ENCODE peak calls at places on chromosomes 16 and 17, in seven cellular contexts. One of them, this sample, is unnamed.

GRCh38 chr16:22782299-22782698 is 31.7 kb upstream of the HS3ST2 start:
- DNase-seq in esophagus squamous epithelium: no peak
- DNase-seq in adrenal gland: peak; percentile 36
- DNase-seq in A549: no peak
- DNase-seq in body of pancreas: peak; percentile 39
- DNase-seq in lower leg skin: no peak
- DNase-seq in IMR-90: no peak
- DNase-seq in this sample: no peak

GRCh38 chr17:79667746-79668145 is 56.9 kb upstream of the RBFOX3 start:
- DNase-seq in IMR-90: no peak
- DNase-seq in lower leg skin: peak; percentile 77
- DNase-seq in A549: no peak
- DNase-seq in body of pancreas: no peak
- DNase-seq in adrenal gland: no peak
- DNase-seq in esophagus squamous epithelium: no peak
- DNase-seq in this sample: no peak

GRCh38 chr17:40963838-40964237 is 2.9 kb downstream of the KRT39 start:
- DNase-seq in A549: peak; percentile 37
- DNase-seq in body of pancreas: no peak
- DNase-seq in esophagus squamous epithelium: no peak
- DNase-seq in lower leg skin: no peak
- DNase-seq in IMR-90: no peak
- DNase-seq in adrenal gland: no peak
- DNase-seq in this sample: no peak

GRCh38 chr17:9472541-9472940 is 103.1 kb downstream of the STX8 start:
- DNase-seq in IMR-90: peak; percentile 55
- DNase-seq in esophagus squamous epithelium: no peak
- DNase-seq in A549: no peak
- DNase-seq in lower leg skin: peak; percentile 28
- DNase-seq in body of pancreas: no peak
- DNase-seq in adrenal gland: peak; percentile 42
- DNase-seq in this sample: no peak

GRCh38 chr16:11994187-11995119 is 17.9 kb downstream of the SNX29 start:
- DNase-seq in adrenal gland: peak; percentile 27
- DNase-seq in body of pancreas: peak; percentile 62
- DNase-seq in A549: no peak
- DNase-seq in esophagus squamous epithelium: no peak
- DNase-seq in IMR-90: peak; percentile 28
- DNase-seq in lower leg skin: peak; percentile 87
- DNase-seq in this sample: no peak

GRCh38 chr17:78281249-78281865 is 49.9 kb downstream of the TMEM235 start:
- DNase-seq in body of pancreas: no peak
- DNase-seq in adrenal gland: no peak
- DNase-seq in lower leg skin: no peak
- DNase-seq in IMR-90: peak; percentile 22
- DNase-seq in esophagus squamous epithelium: no peak
- DNase-seq in A549: no peak
- DNase-seq in this sample: no peak

GRCh38 chr17:10663231-10663630 is 6.1 kb upstream of the MYH3 start:
- DNase-seq in body of pancreas: no peak
- DNase-seq in esophagus squamous epithelium: no peak
- DNase-seq in adrenal gland: no peak
- DNase-seq in IMR-90: no peak
- DNase-seq in A549: no peak
- DNase-seq in lower leg skin: no peak
- DNase-seq in this sample: no peak

GRCh38 chr17:83203073-83203471 is 123.7 kb downstream of the METRNL start:
- DNase-seq in lower leg skin: peak; percentile 97
- DNase-seq in adrenal gland: peak; percentile 57
- DNase-seq in IMR-90: peak; percentile 94
- DNase-seq in body of pancreas: peak; percentile 76
- DNase-seq in esophagus squamous epithelium: no peak
- DNase-seq in A549: no peak
- DNase-seq in this sample: no peak

GRCh38 chr17:47802341-47803022 is 19.1 kb downstream of the OSBPL7 start:
- DNase-seq in esophagus squamous epithelium: no peak
- DNase-seq in IMR-90: peak; percentile 41
- DNase-seq in lower leg skin: peak; percentile 82
- DNase-seq in adrenal gland: peak; percentile 53
- DNase-seq in body of pancreas: peak; percentile 63
- DNase-seq in A549: peak; percentile 77
- DNase-seq in this sample: peak; percentile 50

GRCh38 chr16:2954647-2955381 is 9.3 kb upstream of the KREMEN2 start:
- DNase-seq in A549: no peak
- DNase-seq in adrenal gland: no peak
- DNase-seq in esophagus squamous epithelium: no peak
- DNase-seq in body of pancreas: no peak
- DNase-seq in IMR-90: no peak
- DNase-seq in lower leg skin: no peak
- DNase-seq in this sample: no peak

GRCh38 chr16:66548868-66549267 is 1.1 kb downstream of the TK2 start:
- DNase-seq in esophagus squamous epithelium: no peak
- DNase-seq in adrenal gland: no peak
- DNase-seq in lower leg skin: no peak
- DNase-seq in IMR-90: no peak
- DNase-seq in A549: no peak
- DNase-seq in body of pancreas: no peak
- DNase-seq in this sample: no peak

GRCh38 chr17:75749545-75750389 is 15.2 kb downstream of the GALK1 start:
- DNase-seq in A549: peak; percentile 80
- DNase-seq in lower leg skin: peak; percentile 97
- DNase-seq in body of pancreas: peak; percentile 85
- DNase-seq in esophagus squamous epithelium: peak; percentile 48
- DNase-seq in adrenal gland: peak; percentile 81
- DNase-seq in IMR-90: peak; percentile 52
- DNase-seq in this sample: peak; percentile 71

GRCh38 chr16:88378836-88379693 is 3.7 kb upstream of the ZNF469 start:
- DNase-seq in adrenal gland: no peak
- DNase-seq in body of pancreas: no peak
- DNase-seq in lower leg skin: no peak
- DNase-seq in A549: no peak
- DNase-seq in IMR-90: peak; percentile 35
- DNase-seq in esophagus squamous epithelium: no peak
- DNase-seq in this sample: no peak

GRCh38 chr17:12342609-12343248 is 322.1 kb downstream of the MAP2K4 start:
- DNase-seq in body of pancreas: no peak
- DNase-seq in A549: peak; percentile 65
- DNase-seq in esophagus squamous epithelium: no peak
- DNase-seq in lower leg skin: no peak
- DNase-seq in IMR-90: no peak
- DNase-seq in adrenal gland: no peak
- DNase-seq in this sample: no peak

GRCh38 chr17:66654341-66654740 is 180.6 kb upstream of the CACNG5 start:
- DNase-seq in adrenal gland: no peak
- DNase-seq in IMR-90: peak; percentile 81
- DNase-seq in body of pancreas: peak; percentile 4
- DNase-seq in esophagus squamous epithelium: no peak
- DNase-seq in lower leg skin: no peak
- DNase-seq in A549: no peak
- DNase-seq in this sample: no peak

GRCh38 chr17:75755205-75755901 is 9.6 kb downstream of the GALK1 start:
- DNase-seq in A549: peak; percentile 49
- DNase-seq in IMR-90: no peak
- DNase-seq in esophagus squamous epithelium: no peak
- DNase-seq in body of pancreas: no peak
- DNase-seq in lower leg skin: no peak
- DNase-seq in adrenal gland: no peak
- DNase-seq in this sample: no peak

GRCh38 chr16:84672276-84673202 is 24.2 kb downstream of the KLHL36 start:
- DNase-seq in IMR-90: peak; percentile 68
- DNase-seq in body of pancreas: peak; percentile 74
- DNase-seq in adrenal gland: peak; percentile 71
- DNase-seq in A549: peak; percentile 68
- DNase-seq in lower leg skin: peak; percentile 95
- DNase-seq in esophagus squamous epithelium: peak; percentile 15
- DNase-seq in this sample: peak; percentile 40
- TF ChIP-seq POLR2A in IMR-90: no peak
- TF ChIP-seq POLR2A in body of pancreas: no peak
- TF ChIP-seq POLR2A in adrenal gland: no peak
- TF ChIP-seq POLR2A in A549: no peak
- TF ChIP-seq POLR2A in lower leg skin: no peak
- TF ChIP-seq POLR2A in esophagus squamous epithelium: no peak
- TF ChIP-seq POLR2A in this sample: no peak

GRCh38 chr17:33582661-33583060 is 289.6 kb upstream of the ASIC2 start:
- DNase-seq in esophagus squamous epithelium: no peak
- DNase-seq in adrenal gland: no peak
- DNase-seq in A549: no peak
- DNase-seq in body of pancreas: no peak
- DNase-seq in IMR-90: no peak
- DNase-seq in lower leg skin: no peak
- DNase-seq in this sample: no peak
- TF ChIP-seq POLR2A in esophagus squamous epithelium: no peak
- TF ChIP-seq POLR2A in adrenal gland: no peak
- TF ChIP-seq POLR2A in A549: no peak
- TF ChIP-seq POLR2A in body of pancreas: no peak
- TF ChIP-seq POLR2A in IMR-90: no peak
- TF ChIP-seq POLR2A in lower leg skin: no peak
- TF ChIP-seq POLR2A in this sample: no peak

DNA sequence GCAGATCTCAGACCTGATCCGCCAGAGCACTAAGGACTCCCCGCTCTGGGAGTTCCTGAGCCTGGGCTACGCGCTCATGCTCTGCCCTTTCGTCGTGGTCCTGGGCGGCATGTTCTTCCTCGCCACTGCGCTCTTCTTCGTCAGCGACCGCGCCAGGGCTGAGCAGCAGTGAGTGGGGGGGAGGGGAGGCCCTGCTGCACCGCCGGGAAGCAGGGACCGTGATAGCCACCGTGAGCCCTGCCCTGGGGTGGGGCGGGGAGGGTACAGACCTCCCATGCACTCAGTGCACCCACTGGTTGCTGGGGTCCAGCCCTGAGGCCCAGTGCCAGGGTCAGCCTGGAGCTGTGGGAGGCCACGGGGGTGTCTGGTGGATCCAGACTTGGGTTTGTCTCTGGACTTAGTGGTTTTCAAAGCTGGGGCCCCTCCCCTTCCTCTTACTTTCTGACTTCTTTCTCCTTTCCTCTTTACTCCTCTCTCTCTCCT is 18.9 kb downstream of the MYBBP1A start:
- DNase-seq in IMR-90: no peak
- DNase-seq in A549: no peak
- DNase-seq in lower leg skin: no peak
- DNase-seq in adrenal gland: no peak
- DNase-seq in esophagus squamous epithelium: no peak
- DNase-seq in body of pancreas: no peak
- DNase-seq in this sample: no peak
- TF ChIP-seq POLR2A in IMR-90: no peak
- TF ChIP-seq POLR2A in A549: no peak
- TF ChIP-seq POLR2A in lower leg skin: no peak
- TF ChIP-seq POLR2A in adrenal gland: no peak
- TF ChIP-seq POLR2A in esophagus squamous epithelium: no peak
- TF ChIP-seq POLR2A in body of pancreas: no peak
- TF ChIP-seq POLR2A in this sample: no peak

DNA sequence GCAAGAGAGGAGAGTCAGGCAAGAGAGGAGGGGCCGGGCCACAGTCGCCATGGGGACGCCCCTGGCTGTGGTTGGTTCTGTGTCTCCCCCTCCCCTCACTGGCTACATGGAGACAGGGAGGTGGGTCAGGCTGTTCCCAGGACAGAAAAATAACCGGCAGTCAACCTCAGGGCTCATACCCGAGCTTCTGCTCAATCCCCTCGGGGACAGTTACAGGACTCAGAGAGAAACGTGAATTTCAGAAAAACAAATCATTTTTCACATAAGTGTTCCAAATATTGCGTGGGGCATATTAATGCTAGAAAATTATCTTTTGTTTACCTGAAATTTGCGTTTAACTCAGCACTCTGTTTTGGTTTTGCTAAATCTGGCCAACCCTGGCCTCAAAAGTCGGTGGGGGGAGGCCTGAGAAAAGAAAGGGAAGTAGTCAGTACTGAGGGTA is 22.2 kb upstream of the CPSF4L start:
- DNase-seq in esophagus squamous epithelium: no peak
- DNase-seq in adrenal gland: no peak
- DNase-seq in body of pancreas: no peak
- DNase-seq in A549: no peak
- DNase-seq in IMR-90: no peak
- DNase-seq in lower leg skin: no peak
- DNase-seq in this sample: no peak
- TF ChIP-seq POLR2A in esophagus squamous epithelium: no peak
- TF ChIP-seq POLR2A in adrenal gland: no peak
- TF ChIP-seq POLR2A in body of pancreas: no peak
- TF ChIP-seq POLR2A in A549: no peak
- TF ChIP-seq POLR2A in IMR-90: no peak
- TF ChIP-seq POLR2A in lower leg skin: no peak
- TF ChIP-seq POLR2A in this sample: no peak